ENCODE peak calls at places on chromosomes 2 and 18, in four cellular contexts. E, K, M and Z are unnamed samples.

GRCh38 chr18:49960376-49960775 is 147.0 kb upstream of the ACAA2 start:
- DNase-seq in E (no peak), K (no peak), M (no peak), Z (no peak)

GRCh38 chr18:79799619-79800352 is 2.0 kb downstream of the KCNG2 start:
- DNase-seq in E (no peak), K (no peak), M (no peak), Z (peak; percentile 59)

GRCh38 chr2:48965204-48965603 is 189.1 kb downstream of the FSHR start:
- DNase-seq in E (no peak), K (no peak), M (no peak), Z (no peak)

GRCh38 chr2:238094438-238095022 is 5.6 kb upstream of the ESPNL start:
- DNase-seq in E (no peak), K (no peak), M (no peak), Z (no peak)

GRCh38 chr2:231455222-231455621 is 9.1 kb downstream of the NCL start:
- DNase-seq in E (no peak), K (no peak), M (no peak), Z (peak; percentile 51)

GRCh38 chr2:190637903-190638618 is 10.8 kb upstream of the NAB1 start:
- DNase-seq in E (no peak), K (no peak), M (no peak), Z (no peak)

GRCh38 chr2:132815522-132815921 is 145.5 kb upstream of the LYPD1 start:
- DNase-seq in E (no peak), K (no peak), M (no peak), Z (no peak)

GRCh38 chr2:219687266-219687665 is 59.8 kb downstream of the SLC4A3 start:
- DNase-seq in E (no peak), K (no peak), M (no peak), Z (no peak)

GRCh38 chr2:85541262-85541661 is 2.3 kb downstream of the MAT2A start:
- DNase-seq in E (no peak), K (no peak), M (no peak), Z (no peak)

GRCh38 chr2:172178035-172178434 is 75.3 kb upstream of the DLX2 start:
- DNase-seq in E (no peak), K (no peak), M (no peak), Z (no peak)

GRCh38 chr2:190912731-190913130 is 32.1 kb downstream of the GLS start:
- DNase-seq in E (no peak), K (no peak), M (no peak), Z (no peak)

GRCh38 chr2:120760446-120761135 is 24.9 kb downstream of the GLI2 start:
- DNase-seq in E (no peak), K (no peak), M (no peak), Z (no peak)

GRCh38 chr2:231711677-231712461 is 3.5 kb downstream of the PTMA start:
- DNase-seq in E (no peak), K (no peak), M (no peak), Z (no peak)

GRCh38 chr2:4862031-4862430 is 830.2 kb upstream of the SOX11 start:
- DNase-seq in E (no peak), K (no peak), M (no peak), Z (no peak)

GRCh38 chr2:202017940-202018339 is 15.7 kb upstream of the FZD7 start:
- DNase-seq in E (no peak), K (no peak), M (no peak), Z (no peak)

GRCh38 chr2:186895451-186895850 is 46.5 kb upstream of the ZSWIM2 start:
- DNase-seq in E (no peak), K (no peak), M (no peak), Z (no peak)

GRCh38 chr18:24369420-24369819 is 28.2 kb downstream of the OSBPL1A start:
- DNase-seq in E (no peak), K (no peak), M (no peak), Z (no peak)

GRCh38 chr2:60551241-60552095 is 2.0 kb downstream of the BCL11A start:
- DNase-seq in E (no peak), K (no peak), M (no peak), Z (no peak)

GRCh38 chr2:12604248-12604801 is 112.4 kb upstream of the TRIB2 start:
- DNase-seq in E (no peak), K (no peak), M (peak; percentile 12), Z (no peak)

GRCh38 chr2:202723746-202724145 is 89.0 kb downstream of the FAM117B start:
- DNase-seq in E (no peak), K (no peak), M (no peak), Z (no peak)

GRCh38 chr18:36217348-36217747 is 30.1 kb downstream of the MOCOS start:
- DNase-seq in E (no peak), K (no peak), M (no peak), Z (no peak)

GRCh38 chr2:151851761-151852160 is 23.5 kb upstream of the ARL5A start:
- DNase-seq in E (no peak), K (no peak), M (no peak), Z (no peak)

GRCh38 chr2:187853413-187853812 is 299.2 kb upstream of the TFPI start:
- DNase-seq in E (no peak), K (no peak), M (no peak), Z (no peak)

GRCh38 chr2:7424481-7424880 is 507.3 kb downstream of the RNF144A start:
- DNase-seq in E (no peak), K (no peak), M (no peak), Z (no peak)

GRCh38 chr18:76428396-76429261 is 66.4 kb downstream of the ZNF516 start:
- DNase-seq in E (no peak), K (no peak), M (no peak), Z (no peak)

GRCh38 chr18:58009166-58009565 is 34.9 kb upstream of the NEDD4L start:
- DNase-seq in E (no peak), K (no peak), M (no peak), Z (no peak)

GRCh38 chr18:70322928-70323327 is 34.1 kb downstream of the SOCS6 start:
- DNase-seq in E (no peak), K (no peak), M (no peak), Z (no peak)

GRCh38 chr2:160201849-160202539 is 1.9 kb upstream of the ITGB6 start:
- DNase-seq in E (no peak), K (no peak), M (no peak), Z (no peak)

GRCh38 chr2:106356291-106356690 is 111.9 kb downstream of the RGPD3 start:
- DNase-seq in E (no peak), K (no peak), M (no peak), Z (no peak)

GRCh38 chr2:169683054-169683424 is 11.2 kb downstream of the CFAP210 start:
- DNase-seq in E (no peak), K (no peak), M (no peak), Z (no peak)

GRCh38 chr2:10297950-10298349 is 4.8 kb upstream of the HPCAL1 start:
- DNase-seq in E (no peak), K (no peak), M (no peak), Z (peak; percentile 55)

GRCh38 chr18:76988827-76989646 is 143.5 kb downstream of the MBP start:
- DNase-seq in E (no peak), K (no peak), M (no peak), Z (no peak)

GRCh38 chr18:78623142-78623541 is 356.5 kb upstream of the SALL3 start:
- DNase-seq in E (no peak), K (no peak), M (no peak), Z (no peak)

GRCh38 chr2:128595763-128596452 is 277.2 kb upstream of the HS6ST1 start:
- DNase-seq in E (no peak), K (no peak), M (no peak), Z (no peak)

GRCh38 chr2:128057334-128057733 is 29.5 kb upstream of the SAP130 start:
- DNase-seq in E (no peak), K (no peak), M (no peak), Z (no peak)

GRCh38 chr2:90207454-90208058 is 1516.1 kb downstream of the RPIA start:
- DNase-seq in E (peak; percentile 3), K (peak; percentile 1), M (peak; percentile 7), Z (no peak)

DNA sequence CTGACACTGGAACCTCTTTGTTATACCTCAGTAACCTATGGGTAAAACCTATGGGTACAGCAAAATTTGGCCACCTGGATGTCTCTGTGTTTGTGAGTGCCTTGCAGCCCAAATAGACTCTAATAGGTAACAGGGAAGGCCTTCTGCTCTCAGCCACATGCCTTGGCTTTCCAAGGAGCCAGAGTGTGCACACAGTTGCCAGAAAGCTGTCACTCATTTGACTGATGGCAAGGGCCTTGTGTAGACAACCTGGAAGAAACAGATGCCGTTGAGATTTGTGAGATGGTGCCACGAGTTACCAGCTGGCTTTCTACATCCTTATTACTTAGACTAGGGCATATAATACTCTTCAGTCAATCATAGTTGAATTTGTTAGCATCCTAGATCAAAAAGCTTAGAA is 90.1 kb upstream of the RAB12 start:
- DNase-seq in E (no peak), K (no peak), M (no peak), Z (no peak)
- TF ChIP-seq SPI1 in E (no peak), K (no peak), M (no peak), Z (no peak)

GRCh38 chr18:23136326-23137092 is 1.2 kb downstream of the CABLES1 start:
- DNase-seq in E (no peak), K (peak; percentile 56), M (no peak), Z (peak; percentile 40)
- TF ChIP-seq SPI1 in E (no peak), K (no peak), M (no peak), Z (no peak)

GRCh38 chr2:67982956-67983355 is 79.8 kb downstream of the C1D start:
- DNase-seq in E (no peak), K (no peak), M (no peak), Z (no peak)

GRCh38 chr2:67984600-67984999 is 78.2 kb downstream of the C1D start:
- DNase-seq in E (no peak), K (no peak), M (no peak), Z (no peak)

GRCh38 chr2:67985586-67985985 is 77.2 kb downstream of the C1D start:
- DNase-seq in E (no peak), K (no peak), M (no peak), Z (no peak)

GRCh38 chr2:67991456-67991855 is 71.3 kb downstream of the C1D start:
- DNase-seq in E (no peak), K (no peak), M (no peak), Z (no peak)

DNA sequence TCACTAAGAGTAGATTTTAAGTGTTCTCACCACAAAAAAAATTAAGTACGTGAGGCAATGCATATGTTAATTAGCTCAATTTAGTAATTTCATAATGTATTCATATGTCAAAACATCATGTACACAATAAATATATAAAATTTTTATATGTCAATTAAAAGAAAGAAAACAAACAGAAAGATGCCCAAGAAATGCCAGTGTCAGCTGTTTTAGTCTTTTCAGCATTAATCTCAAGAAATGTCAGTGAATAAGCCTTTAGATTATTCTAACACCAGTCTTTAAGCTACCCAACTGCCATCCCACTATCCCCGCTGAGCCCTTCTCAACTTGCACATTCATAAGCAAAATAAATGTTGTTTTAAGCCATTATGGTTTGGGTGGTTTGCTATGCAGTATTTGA is 76.5 kb downstream of the C1D start:
- DNase-seq in E (no peak), K (no peak), M (no peak), Z (no peak)
- TF ChIP-seq SPI1 in E (no peak), K (no peak), M (no peak), Z (no peak)

GRCh38 chr2:70371753-70372152 is 69.9 kb upstream of the FAM136A start:
- DNase-seq in E (no peak), K (no peak), M (no peak), Z (no peak)
- TF ChIP-seq SPI1 in E (no peak), K (no peak), M (no peak), Z (no peak)

GRCh38 chr2:162838141-162838500 is 446 bp downstream of the KCNH7 start:
- DNase-seq in E (no peak), K (no peak), M (no peak), Z (no peak)

GRCh38 chr2:162840598-162841246 is 2.2 kb upstream of the KCNH7 start:
- DNase-seq in E (peak; percentile 4), K (peak; percentile 11), M (peak; percentile 17), Z (peak; percentile 17)

GRCh38 chr2:162839419-162839818 is 852 bp upstream of the KCNH7 start:
- DNase-seq in E (no peak), K (no peak), M (no peak), Z (no peak)
- TF ChIP-seq SPI1 in E (no peak), K (no peak), M (no peak), Z (no peak)